ENCODE peak calls at places on chromosomes 13 and 19, in eight cellular contexts. W is activated CD4-positive, CD25-positive, alpha-beta regulatory T cell; R is uterus; L is kidney epithelial cell; I is mucosa of gallbladder; K is head of caudate nucleus; F is mesothelial cell of epicardium; X is ACHN. Q is an unnamed sample.

GRCh38 chr13:102825921-102826706 is 19.7 kb upstream of the ERCC5 start:
- DNase-seq in W (no peak), R (no peak), L (peak; percentile 80), I (no peak), K (no peak), F (no peak), X (peak; percentile 88), Q (no peak)

GRCh38 chr13:29624997-29625396 is 29.5 kb upstream of the SLC7A1 start:
- DNase-seq in W (no peak), R (no peak), L (no peak), I (no peak), K (no peak), F (no peak), X (no peak), Q (no peak)

GRCh38 chr13:28611654-28612131 is 47.2 kb upstream of the POMP start:
- DNase-seq in W (no peak), R (no peak), L (no peak), I (no peak), K (no peak), F (no peak), X (no peak), Q (no peak)

GRCh38 chr19:41872775-41873647 is 4.1 kb upstream of the CD79A start:
- DNase-seq in W (peak; percentile 45), R (no peak), L (no peak), I (peak; percentile 76), K (peak; percentile 74), F (peak; percentile 71), X (peak; percentile 71), Q (peak; percentile 94)

GRCh38 chr13:99046851-99047250 is 69.0 kb upstream of the DOCK9 start:
- DNase-seq in W (no peak), R (no peak), L (no peak), I (no peak), K (no peak), F (no peak), X (no peak), Q (no peak)

GRCh38 chr13:112785419-112785856 is 95.6 kb downstream of the ATP11A start:
- DNase-seq in W (no peak), R (peak; percentile 10), L (no peak), I (no peak), K (no peak), F (no peak), X (no peak), Q (no peak)

GRCh38 chr13:60572003-60572792 is 175.2 kb downstream of the TDRD3 start:
- DNase-seq in W (no peak), R (no peak), L (peak; percentile 61), I (no peak), K (no peak), F (no peak), X (peak; percentile 1), Q (no peak)

GRCh38 chr13:47092202-47092601 is 195.3 kb upstream of the HTR2A start:
- DNase-seq in W (no peak), R (no peak), L (no peak), I (no peak), K (no peak), F (no peak), X (no peak), Q (no peak)

GRCh38 chr13:33644607-33645543 is 173.1 kb upstream of the RFC3 start:
- DNase-seq in W (no peak), R (peak; percentile 46), L (no peak), I (no peak), K (no peak), F (no peak), X (no peak), Q (no peak)

GRCh38 chr19:19062454-19063182 is 1.2 kb upstream of the SLC25A42 start:
- DNase-seq in W (no peak), R (no peak), L (peak; percentile 16), I (no peak), K (peak; percentile 56), F (no peak), X (peak; percentile 30), Q (no peak)

GRCh38 chr13:80339578-80339840 is 1.4 kb downstream of the SPRY2 start:
- DNase-seq in W (no peak), R (no peak), L (no peak), I (no peak), K (no peak), F (no peak), X (peak; percentile 14), Q (peak; percentile 20)

GRCh38 chr19:7109678-7110289 is 40.3 kb downstream of the ZNF557 start:
- DNase-seq in W (no peak), R (no peak), L (no peak), I (no peak), K (no peak), F (no peak), X (no peak), Q (no peak)

GRCh38 chr13:25584975-25585374 is 213.2 kb downstream of the ATP8A2 start:
- DNase-seq in W (no peak), R (no peak), L (no peak), I (no peak), K (no peak), F (no peak), X (no peak), Q (no peak)

GRCh38 chr19:50361290-50362029 is 4.0 kb downstream of the NAPSA start:
- DNase-seq in W (no peak), R (no peak), L (no peak), I (no peak), K (no peak), F (no peak), X (no peak), Q (no peak)

GRCh38 chr13:67231481-67231940 is 1.4 kb upstream of the PCDH9 start:
- DNase-seq in W (no peak), R (no peak), L (no peak), I (no peak), K (no peak), F (no peak), X (peak; percentile 6), Q (no peak)

GRCh38 chr19:39334444-39334976 is 1.3 kb downstream of the GMFG start:
- DNase-seq in W (no peak), R (no peak), L (no peak), I (no peak), K (no peak), F (no peak), X (no peak), Q (no peak)

GRCh38 chr19:43901395-43902390 is 33.4 kb downstream of the ZNF45 start:
- DNase-seq in W (peak; percentile 20), R (peak; percentile 69), L (peak; percentile 63), I (peak; percentile 88), K (peak; percentile 83), F (peak; percentile 68), X (no peak), Q (peak; percentile 79)